ENCODE peak calls at places on chromosomes 16 and 17, in five cellular contexts. Z is HCT116, E is HepG2, G is K562, K is T47D. V is an unnamed sample.
A peak's percentile ranks its signal among the peaks of the same experiment; 100 is the strongest.

GRCh38 chr17:72539981-72540897 is 419.4 kb downstream of the SOX9 start:
- DNase-seq in Z (peak; percentile 45), E (peak; percentile 66), G (peak; percentile 84), K (peak; percentile 82), V (peak; percentile 99)

GRCh38 chr17:63961355-63962207 is 11.1 kb downstream of the SCN4A start:
- DNase-seq in Z (peak; percentile 92), E (peak; percentile 68), G (peak; percentile 97), K (peak; percentile 98), V (peak; percentile 79)

GRCh38 chr17:33647976-33648375 is 354.9 kb upstream of the ASIC2 start:
- DNase-seq in Z (no peak), E (no peak), G (no peak), K (peak; percentile 35), V (peak; percentile 49)

GRCh38 chr17:1720856-1721386 is 3.6 kb upstream of the WDR81 start:
- DNase-seq in Z (peak; percentile 61), E (peak; percentile 51), G (no peak), K (peak; percentile 73), V (no peak)

GRCh38 chr16:14249291-14250032 is 178.3 kb downstream of the MRTFB start:
- DNase-seq in Z (peak; percentile 12), E (peak; percentile 53), G (peak; percentile 42), K (peak; percentile 55), V (peak; percentile 54)

GRCh38 chr17:38893612-38894011 is 23.8 kb downstream of the LASP1 start:
- DNase-seq in Z (no peak), E (no peak), G (no peak), K (no peak), V (no peak)

GRCh38 chr16:12568438-12568837 is 235.2 kb downstream of the CPPED1 start:
- DNase-seq in Z (no peak), E (no peak), G (no peak), K (no peak), V (no peak)

GRCh38 chr16:57536306-57537193 is at the start of gene CCDC102A:
- DNase-seq in Z (no peak), E (no peak), G (peak; percentile 83), K (peak; percentile 10), V (peak; percentile 86)

GRCh38 chr17:58189436-58190146 is 2.9 kb upstream of the EPX start:
- DNase-seq in Z (peak; percentile 47), E (no peak), G (peak; percentile 26), K (peak; percentile 11), V (peak; percentile 30)
- TF ChIP-seq JUND in Z (no peak), E (no peak), G (peak; percentile 48), K (no peak), V (no peak)

DNA sequence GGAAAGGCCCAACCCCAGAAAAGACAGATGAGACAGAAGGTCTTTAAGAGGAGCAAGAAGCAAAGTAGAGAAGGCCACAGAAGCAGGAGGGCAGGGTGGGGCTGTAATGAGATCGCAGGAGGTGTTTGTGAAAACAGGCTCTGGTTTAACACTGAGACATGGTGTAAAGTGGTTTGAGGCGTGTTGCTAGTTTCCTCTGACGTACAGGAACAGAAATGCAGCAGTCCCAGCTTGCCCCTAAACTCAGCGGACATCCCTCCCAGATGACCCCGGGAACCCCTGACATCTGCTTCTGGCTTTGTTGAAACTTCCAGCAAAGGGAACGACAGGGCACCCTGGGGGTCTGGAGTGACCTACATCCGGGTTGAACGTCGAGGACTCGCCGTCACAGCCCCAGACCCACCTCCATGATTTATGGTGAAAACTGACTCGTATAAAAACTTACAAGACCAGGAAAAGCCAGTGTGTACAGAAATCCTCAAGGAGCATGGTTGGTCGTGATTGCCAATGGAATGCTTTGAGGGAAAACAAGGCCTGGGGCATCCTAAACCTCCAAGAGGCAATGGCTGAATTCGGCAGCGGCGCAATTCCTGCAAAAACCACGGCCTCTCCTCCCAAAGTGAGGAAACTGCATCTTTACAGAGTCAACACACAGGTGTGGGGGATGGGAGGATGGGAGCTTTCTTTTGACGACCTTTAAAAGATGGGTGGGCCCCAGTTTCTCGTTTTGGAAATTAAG is 25.8 kb downstream of the LITAF start:
- DNase-seq in Z (no peak), E (no peak), G (no peak), K (no peak), V (peak; percentile 37)
- TF ChIP-seq JUND in Z (no peak), E (no peak), G (no peak), K (no peak), V (no peak)

GRCh38 chr16:67666032-67666537 is 465 bp downstream of the ENKD1 start:
- DNase-seq in Z (no peak), E (peak; percentile 54), G (peak; percentile 80), K (peak; percentile 34), V (peak; percentile 82)
- TF ChIP-seq JUND in Z (no peak), E (no peak), G (no peak), K (no peak), V (no peak)

GRCh38 chr17:79940381-79941087 is 95.1 kb downstream of the TBC1D16 start:
- DNase-seq in Z (no peak), E (no peak), G (no peak), K (no peak), V (no peak)
- TF ChIP-seq JUND in Z (no peak), E (no peak), G (no peak), K (no peak), V (no peak)

GRCh38 chr17:81043725-81044427 is 8.9 kb downstream of the BAIAP2 start:
- DNase-seq in Z (peak; percentile 71), E (peak; percentile 94), G (no peak), K (peak; percentile 92), V (peak; percentile 44)
- TF ChIP-seq JUND in Z (no peak), E (no peak), G (no peak), K (no peak), V (no peak)

DNA sequence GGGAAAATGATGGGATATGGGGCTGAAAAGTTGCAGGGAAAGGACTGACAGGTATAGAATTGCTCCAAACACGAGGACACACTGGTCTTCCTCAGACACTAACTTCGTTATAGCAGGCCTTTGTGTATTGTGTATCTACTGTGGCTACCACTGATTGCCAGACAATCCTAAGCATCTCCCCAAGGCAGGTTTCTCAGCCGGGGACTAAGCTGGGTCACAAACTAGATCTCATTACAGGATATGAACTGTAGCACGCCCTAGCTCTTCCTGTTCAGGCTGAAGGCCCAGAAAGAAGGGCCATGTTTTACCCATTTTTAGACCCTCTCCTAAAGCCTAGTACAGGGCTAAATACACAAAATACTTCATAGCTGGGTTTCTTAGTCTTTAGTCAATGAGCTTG is 5.1 kb upstream of the RANGRF start:
- DNase-seq in Z (no peak), E (no peak), G (no peak), K (no peak), V (no peak)
- TF ChIP-seq JUND in Z (no peak), E (no peak), G (no peak), K (no peak), V (no peak)

GRCh38 chr17:76923491-76923890 is 55.3 kb downstream of the MGAT5B start:
- DNase-seq in Z (no peak), E (no peak), G (no peak), K (no peak), V (no peak)
- TF ChIP-seq JUND in Z (no peak), E (no peak), G (no peak), K (no peak), V (no peak)